ENCODE peak calls at places on chromosomes 5 and 9, in six cellular contexts. One of them, this sample, is unnamed. For H3K4me1, the result is how much of the 10 kb centered on the place peaks cover.

GRCh38 chr5:98962587-98962986 is 33.8 kb upstream of the CHD1 start:
- DNase-seq in colonic mucosa: no peak
- DNase-seq in pancreas: no peak
- DNase-seq in ovary: no peak
- DNase-seq in A549: no peak
- DNase-seq in OCI-LY7: no peak
- DNase-seq in this sample: no peak

GRCh38 chr9:96619109-96619435 is 571 bp downstream of the CDC14B start:
- DNase-seq in pancreas: peak
- DNase-seq in colonic mucosa: no peak
- DNase-seq in ovary: peak
- DNase-seq in A549: no peak
- DNase-seq in OCI-LY7: no peak
- DNase-seq in this sample: no peak

GRCh38 chr5:56078675-56079500 is 84.1 kb upstream of the IL6ST start:
- DNase-seq in pancreas: no peak
- DNase-seq in colonic mucosa: no peak
- DNase-seq in OCI-LY7: no peak
- DNase-seq in A549: no peak
- DNase-seq in ovary: no peak
- DNase-seq in this sample: peak

GRCh38 chr9:137368431-137369110 is 54.4 kb downstream of the EXD3 start:
- DNase-seq in pancreas: peak
- DNase-seq in ovary: peak
- DNase-seq in OCI-LY7: no peak
- DNase-seq in colonic mucosa: no peak
- DNase-seq in A549: no peak
- DNase-seq in this sample: no peak

GRCh38 chr5:173498286-173498685 is 118.2 kb downstream of the BOD1 start:
- DNase-seq in A549: no peak
- DNase-seq in ovary: no peak
- DNase-seq in OCI-LY7: no peak
- DNase-seq in pancreas: peak
- DNase-seq in colonic mucosa: no peak
- DNase-seq in this sample: no peak

GRCh38 chr5:142862585-142862984 is 92.4 kb downstream of the ARHGAP26 start:
- DNase-seq in colonic mucosa: no peak
- DNase-seq in ovary: no peak
- DNase-seq in pancreas: no peak
- DNase-seq in OCI-LY7: no peak
- DNase-seq in A549: no peak
- DNase-seq in this sample: no peak

GRCh38 chr9:134808393-134808792 is 72.2 kb upstream of the FCN2 start:
- DNase-seq in OCI-LY7: no peak
- DNase-seq in colonic mucosa: no peak
- DNase-seq in pancreas: no peak
- DNase-seq in ovary: no peak
- DNase-seq in A549: no peak
- DNase-seq in this sample: no peak

GRCh38 chr9:137310190-137311052 is 8.3 kb upstream of the NRARP start:
- DNase-seq in A549: no peak
- DNase-seq in ovary: peak
- DNase-seq in OCI-LY7: no peak
- DNase-seq in colonic mucosa: peak
- DNase-seq in pancreas: peak
- DNase-seq in this sample: peak

GRCh38 chr9:75601280-75601679 is 289.2 kb upstream of the PCSK5 start:
- DNase-seq in colonic mucosa: no peak
- DNase-seq in A549: no peak
- DNase-seq in ovary: no peak
- DNase-seq in pancreas: no peak
- DNase-seq in OCI-LY7: peak
- DNase-seq in this sample: no peak

GRCh38 chr9:14313951-14314423 is at the start of gene NFIB:
- DNase-seq in OCI-LY7: peak
- DNase-seq in ovary: peak
- DNase-seq in A549: peak
- DNase-seq in colonic mucosa: peak
- DNase-seq in pancreas: peak
- DNase-seq in this sample: peak

GRCh38 chr9:37382982-37383357 is 39.5 kb upstream of the GRHPR start:
- DNase-seq in OCI-LY7: peak
- DNase-seq in A549: no peak
- DNase-seq in colonic mucosa: no peak
- DNase-seq in ovary: no peak
- DNase-seq in pancreas: no peak
- DNase-seq in this sample: no peak

GRCh38 chr9:36924071-36924470 is 110.0 kb downstream of the PAX5 start:
- DNase-seq in ovary: no peak
- DNase-seq in A549: peak
- DNase-seq in pancreas: no peak
- DNase-seq in colonic mucosa: no peak
- DNase-seq in OCI-LY7: no peak
- DNase-seq in this sample: no peak

GRCh38 chr5:89968870-89969472 is 440.6 kb downstream of the CETN3 start:
- DNase-seq in ovary: no peak
- DNase-seq in pancreas: no peak
- DNase-seq in colonic mucosa: no peak
- DNase-seq in A549: no peak
- DNase-seq in OCI-LY7: no peak
- DNase-seq in this sample: no peak

GRCh38 chr5:159504857-159505304 is 174.6 kb upstream of the IL12B start:
- DNase-seq in colonic mucosa: peak
- DNase-seq in A549: no peak
- DNase-seq in ovary: peak
- DNase-seq in OCI-LY7: no peak
- DNase-seq in pancreas: no peak
- DNase-seq in this sample: no peak

GRCh38 chr9:98229620-98230019 is 25.8 kb downstream of the TBC1D2 start:
- DNase-seq in A549: no peak
- DNase-seq in pancreas: no peak
- DNase-seq in ovary: no peak
- DNase-seq in OCI-LY7: no peak
- DNase-seq in colonic mucosa: no peak
- DNase-seq in this sample: no peak

GRCh38 chr5:1510151-1510561 is 13.6 kb downstream of the LPCAT1 start:
- DNase-seq in pancreas: no peak
- DNase-seq in colonic mucosa: no peak
- DNase-seq in ovary: no peak
- DNase-seq in OCI-LY7: no peak
- DNase-seq in A549: no peak
- DNase-seq in this sample: peak

GRCh38 chr9:108270041-108270440 is 585.7 kb downstream of the ACTL7B start:
- DNase-seq in ovary: no peak
- DNase-seq in pancreas: no peak
- DNase-seq in colonic mucosa: no peak
- DNase-seq in A549: no peak
- DNase-seq in OCI-LY7: no peak
- DNase-seq in this sample: no peak

GRCh38 chr5:73201547-73202513 is 28.8 kb downstream of the TMEM174 start:
- DNase-seq in pancreas: peak
- DNase-seq in A549: peak
- DNase-seq in colonic mucosa: peak
- DNase-seq in OCI-LY7: peak
- DNase-seq in ovary: peak
- DNase-seq in this sample: peak

GRCh38 chr5:83376461-83376860 is 95.1 kb upstream of the VCAN start:
- DNase-seq in ovary: no peak
- DNase-seq in A549: no peak
- DNase-seq in colonic mucosa: no peak
- DNase-seq in pancreas: no peak
- DNase-seq in OCI-LY7: no peak
- DNase-seq in this sample: no peak

GRCh38 chr5:106171708-106172107 is 1499.0 kb downstream of the EFNA5 start:
- DNase-seq in colonic mucosa: no peak
- DNase-seq in OCI-LY7: no peak
- DNase-seq in A549: no peak
- DNase-seq in ovary: no peak
- DNase-seq in pancreas: no peak
- DNase-seq in this sample: no peak

GRCh38 chr9:108125541-108125940 is 636.0 kb upstream of the KLF4 start:
- DNase-seq in ovary: no peak
- DNase-seq in OCI-LY7: no peak
- DNase-seq in A549: no peak
- DNase-seq in colonic mucosa: no peak
- DNase-seq in pancreas: no peak
- DNase-seq in this sample: no peak

GRCh38 chr5:37771731-37772130 is 68.1 kb downstream of the GDNF start:
- DNase-seq in colonic mucosa: no peak
- DNase-seq in ovary: no peak
- DNase-seq in A549: no peak
- DNase-seq in pancreas: no peak
- DNase-seq in OCI-LY7: no peak
- DNase-seq in this sample: no peak

GRCh38 chr5:54905942-54906537 is 79.4 kb downstream of the ESM1 start:
- DNase-seq in pancreas: peak
- DNase-seq in OCI-LY7: peak
- DNase-seq in A549: peak
- DNase-seq in colonic mucosa: peak
- DNase-seq in ovary: peak
- DNase-seq in this sample: peak

GRCh38 chr5:144390133-144390532 is 219.5 kb downstream of the KCTD16 start:
- DNase-seq in pancreas: no peak
- DNase-seq in OCI-LY7: no peak
- DNase-seq in ovary: no peak
- DNase-seq in A549: peak
- DNase-seq in colonic mucosa: no peak
- DNase-seq in this sample: peak

GRCh38 chr9:71604197-71605063 is 163.9 kb downstream of the CEMIP2 start:
- DNase-seq in OCI-LY7: peak
- DNase-seq in colonic mucosa: peak
- DNase-seq in ovary: peak
- DNase-seq in A549: peak
- DNase-seq in pancreas: peak
- DNase-seq in this sample: peak

GRCh38 chr9:107612136-107612535 is 122.6 kb upstream of the KLF4 start:
- DNase-seq in colonic mucosa: peak
- DNase-seq in ovary: no peak
- DNase-seq in pancreas: peak
- DNase-seq in OCI-LY7: no peak
- DNase-seq in A549: no peak
- DNase-seq in this sample: no peak

GRCh38 chr9:129323999-129324553 is 146.0 kb upstream of the IER5L start:
- DNase-seq in colonic mucosa: no peak
- DNase-seq in A549: no peak
- DNase-seq in ovary: no peak
- DNase-seq in OCI-LY7: no peak
- DNase-seq in pancreas: no peak
- DNase-seq in this sample: no peak
- H3K4me1 ChIP-seq in colonic mucosa: under half
- H3K4me1 ChIP-seq in A549: under half
- H3K4me1 ChIP-seq in ovary: under half
- H3K4me1 ChIP-seq in OCI-LY7: under half
- H3K4me1 ChIP-seq in pancreas: under half
- H3K4me1 ChIP-seq in this sample: under half

GRCh38 chr5:85663708-85664031 is 954.1 kb upstream of the COX7C start:
- DNase-seq in pancreas: no peak
- DNase-seq in ovary: no peak
- DNase-seq in A549: no peak
- DNase-seq in colonic mucosa: no peak
- DNase-seq in OCI-LY7: no peak
- DNase-seq in this sample: no peak
- H3K4me3 ChIP-seq in pancreas: no peak
- H3K4me3 ChIP-seq in ovary: no peak
- H3K4me3 ChIP-seq in A549: no peak
- H3K4me3 ChIP-seq in colonic mucosa: no peak
- H3K4me3 ChIP-seq in OCI-LY7: no peak
- H3K4me3 ChIP-seq in this sample: no peak

GRCh38 chr9:86639287-86639686 is 285.1 kb upstream of the TUT7 start:
- DNase-seq in pancreas: no peak
- DNase-seq in colonic mucosa: no peak
- DNase-seq in OCI-LY7: no peak
- DNase-seq in A549: no peak
- DNase-seq in ovary: no peak
- DNase-seq in this sample: no peak

GRCh38 chr9:86637515-86637914 is 283.3 kb upstream of the TUT7 start:
- DNase-seq in ovary: peak
- DNase-seq in OCI-LY7: peak
- DNase-seq in colonic mucosa: no peak
- DNase-seq in pancreas: no peak
- DNase-seq in A549: no peak
- DNase-seq in this sample: no peak

GRCh38 chr9:86641970-86642369 is 287.8 kb upstream of the TUT7 start:
- DNase-seq in colonic mucosa: no peak
- DNase-seq in pancreas: no peak
- DNase-seq in ovary: no peak
- DNase-seq in OCI-LY7: no peak
- DNase-seq in A549: no peak
- DNase-seq in this sample: no peak

GRCh38 chr9:86638109-86638508 is 283.9 kb upstream of the TUT7 start:
- DNase-seq in pancreas: no peak
- DNase-seq in ovary: no peak
- DNase-seq in colonic mucosa: no peak
- DNase-seq in A549: no peak
- DNase-seq in OCI-LY7: no peak
- DNase-seq in this sample: no peak

DNA sequence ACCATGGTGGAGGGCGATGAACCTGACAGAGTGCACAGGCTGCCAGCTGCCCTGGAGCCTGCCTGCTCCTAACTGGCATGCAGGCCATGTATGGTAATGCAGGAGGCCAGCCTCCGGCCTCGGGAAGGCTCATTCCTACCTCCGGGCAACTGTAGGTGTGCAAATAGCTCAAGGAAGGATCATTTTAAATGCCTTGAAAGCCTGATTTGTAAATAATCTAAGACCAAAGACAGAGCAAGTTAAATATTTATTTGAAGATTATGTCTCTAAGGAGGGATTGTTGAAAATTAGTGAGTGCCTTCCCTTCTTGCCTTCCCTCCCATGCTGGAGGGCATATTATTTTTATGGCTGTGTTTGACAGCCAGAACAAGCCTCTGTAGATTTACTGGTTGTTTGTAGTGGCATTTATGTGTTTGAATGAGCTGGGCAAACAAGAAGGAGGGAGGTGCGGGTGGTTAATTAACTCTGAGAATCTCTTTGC is 285.7 kb upstream of the TUT7 start:
- DNase-seq in A549: no peak
- DNase-seq in ovary: no peak
- DNase-seq in pancreas: no peak
- DNase-seq in OCI-LY7: no peak
- DNase-seq in colonic mucosa: no peak
- DNase-seq in this sample: peak
- TF ChIP-seq CTCF in A549: no peak
- TF ChIP-seq CTCF in ovary: no peak
- TF ChIP-seq CTCF in pancreas: no peak
- TF ChIP-seq CTCF in OCI-LY7: no peak
- TF ChIP-seq CTCF in colonic mucosa: no peak
- TF ChIP-seq CTCF in this sample: peak

DNA sequence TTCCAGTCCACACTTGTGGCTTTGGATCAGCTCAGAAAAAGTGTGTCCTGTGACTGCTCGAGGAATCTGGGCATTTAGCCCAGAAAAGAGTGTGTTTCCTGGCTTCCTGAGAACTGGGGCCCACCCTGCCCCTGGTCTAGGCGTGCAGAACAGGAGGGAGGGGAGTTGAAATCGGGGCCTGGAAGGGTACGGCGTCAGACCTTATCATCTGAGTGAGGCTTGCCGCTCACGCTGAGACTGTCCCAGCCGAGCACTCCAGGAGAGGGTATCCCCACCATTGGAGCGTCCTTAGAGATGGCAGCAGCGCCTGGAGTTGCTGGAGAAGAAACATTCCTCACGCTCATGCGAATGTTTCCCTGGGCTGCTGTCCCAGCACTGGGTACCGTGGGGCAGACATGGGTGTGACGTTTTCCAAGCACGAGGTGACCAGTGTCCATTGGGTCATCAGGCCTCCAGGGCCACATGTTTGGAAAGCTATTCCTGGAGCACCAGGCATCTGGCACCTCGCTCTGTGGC is 22.5 kb downstream of the NEK6 start:
- DNase-seq in A549: no peak
- DNase-seq in pancreas: no peak
- DNase-seq in colonic mucosa: no peak
- DNase-seq in OCI-LY7: no peak
- DNase-seq in ovary: peak
- DNase-seq in this sample: no peak
- H3K4me1 ChIP-seq in A549: half or more
- H3K4me1 ChIP-seq in pancreas: under half
- H3K4me1 ChIP-seq in colonic mucosa: under half
- H3K4me1 ChIP-seq in OCI-LY7: under half
- H3K4me1 ChIP-seq in ovary: under half
- H3K4me1 ChIP-seq in this sample: half or more